ENCODE peak calls at places on chromosome 18, in four cellular contexts. E is sigmoid colon, O is endothelial cell of umbilical vein, D is GM23248. C is an unnamed sample.

GRCh38 chr18:35076556-35076955 is 35.3 kb downstream of the MAPRE2 start:
- DNase-seq in E (no peak), O (peak; percentile 93), D (peak; percentile 71), C (no peak)

GRCh38 chr18:21300616-21301200 is 58.7 kb downstream of the GREB1L start:
- DNase-seq in E (no peak), O (peak; percentile 20), D (peak; percentile 32), C (no peak)

GRCh38 chr18:73235491-73235890 is 367.7 kb upstream of the NETO1 start:
- DNase-seq in E (no peak), O (no peak), D (peak; percentile 81), C (no peak)

GRCh38 chr18:32511147-32511546 is 40.5 kb upstream of the GAREM1 start:
- DNase-seq in E (no peak), O (no peak), D (peak; percentile 1), C (no peak)

GRCh38 chr18:9824474-9824832 is 61.3 kb upstream of the TXNDC2 start:
- DNase-seq in E (peak; percentile 79), O (no peak), D (peak; percentile 73), C (peak; percentile 54)

GRCh38 chr18:24482826-24483225 is 22.4 kb downstream of the HRH4 start:
- DNase-seq in E (no peak), O (no peak), D (no peak), C (no peak)

GRCh38 chr18:8389391-8390340 is 219.6 kb upstream of the RAB12 start:
- DNase-seq in E (peak; percentile 76), O (peak; percentile 78), D (peak; percentile 70), C (peak; percentile 49)

GRCh38 chr18:48229445-48230052 is 179.6 kb downstream of the ZBTB7C start:
- DNase-seq in E (no peak), O (no peak), D (no peak), C (peak; percentile 37)

GRCh38 chr18:44465337-44465736 is 215.4 kb upstream of the SETBP1 start:
- DNase-seq in E (no peak), O (no peak), D (no peak), C (no peak)

GRCh38 chr18:62777814-62778213 is 62.5 kb downstream of the PHLPP1 start:
- DNase-seq in E (no peak), O (no peak), D (peak; percentile 48), C (no peak)

GRCh38 chr18:39842042-39842791 is 2112.8 kb upstream of the PIK3C3 start:
- DNase-seq in E (no peak), O (peak; percentile 3), D (no peak), C (no peak)

GRCh38 chr18:54161267-54161666 is 63.2 kb downstream of the MBD2 start:
- DNase-seq in E (no peak), O (no peak), D (peak; percentile 33), C (no peak)

GRCh38 chr18:23547806-23548205 is 38.5 kb downstream of the NPC1 start:
- DNase-seq in E (no peak), O (no peak), D (peak; percentile 76), C (peak; percentile 60)

GRCh38 chr18:50628543-50628905 is 68.6 kb downstream of the MAPK4 start:
- DNase-seq in E (no peak), O (no peak), D (no peak), C (no peak)
- H3K4me1 ChIP-seq in E (peaks cover 34% of the 10 kb centered on the region), O (no peaks in the 10 kb centered on the region), D (peaks cover 7% of the 10 kb centered on the region), C (no peaks in the 10 kb centered on the region)

GRCh38 chr18:12606592-12607315 is 51.2 kb downstream of the SPIRE1 start:
- DNase-seq in E (no peak), O (peak; percentile 90), D (peak; percentile 90), C (no peak)
- H3K4me1 ChIP-seq in E (peaks cover 8% of the 10 kb centered on the region), O (peaks cover 37% of the 10 kb centered on the region), D (peaks cover 33% of the 10 kb centered on the region), C (no peaks in the 10 kb centered on the region)

GRCh38 chr18:58093311-58093790 is 49.3 kb downstream of the NEDD4L start:
- DNase-seq in E (no peak), O (no peak), D (no peak), C (no peak)
- H3K4me1 ChIP-seq in E (peaks cover 12% of the 10 kb centered on the region), O (peaks cover 13% of the 10 kb centered on the region), D (no peaks in the 10 kb centered on the region), C (peaks cover 5% of the 10 kb centered on the region)

GRCh38 chr18:51054764-51055163 is 24.8 kb downstream of the SMAD4 start:
- DNase-seq in E (no peak), O (no peak), D (peak; percentile 66), C (no peak)

GRCh38 chr18:51048190-51048589 is 18.2 kb downstream of the SMAD4 start:
- DNase-seq in E (no peak), O (no peak), D (no peak), C (no peak)

GRCh38 chr18:51049137-51049536 is 19.1 kb downstream of the SMAD4 start:
- DNase-seq in E (no peak), O (no peak), D (no peak), C (no peak)

GRCh38 chr18:51051105-51051712 is 21.2 kb downstream of the SMAD4 start:
- DNase-seq in E (no peak), O (peak; percentile 56), D (peak; percentile 80), C (peak; percentile 69)

GRCh38 chr18:51053822-51054221 is 23.8 kb downstream of the SMAD4 start:
- DNase-seq in E (no peak), O (no peak), D (no peak), C (peak; percentile 59)
- H3K4me1 ChIP-seq in E (peaks cover 39% of the 10 kb centered on the region), O (no peaks in the 10 kb centered on the region), D (peaks cover 15% of the 10 kb centered on the region), C (no peaks in the 10 kb centered on the region)

C was measured in small intestine.